ENCODE peak calls at places on chromosome 9, in six cellular contexts. K is astrocyte of the spinal cord; I is NCI-H1930; W is amniotic stem cell; L is activated naive CD4-positive, alpha-beta T cell; N is mammary epithelial cell. C is an unnamed sample.

GRCh38 chr9:34546102-34546833 is 23.5 kb upstream of the ENHO start:
- DNase-seq in K (no peak), I (no peak), W (no peak), L (no peak), N (no peak), C (no peak)

GRCh38 chr9:73073337-73074175 is 78.1 kb upstream of the ANXA1 start:
- DNase-seq in K (peak; percentile 16), I (no peak), W (no peak), L (no peak), N (no peak), C (no peak)

GRCh38 chr9:94472766-94473165 is 82.1 kb upstream of the PCAT7 start:
- DNase-seq in K (no peak), I (no peak), W (no peak), L (no peak), N (no peak), C (no peak)

GRCh38 chr9:134139081-134139480 is 3.2 kb downstream of the WDR5 start:
- DNase-seq in K (peak; percentile 38), I (no peak), W (no peak), L (no peak), N (no peak), C (no peak)

GRCh38 chr9:96246267-96246671 is 55.7 kb downstream of the HSD17B3 start:
- DNase-seq in K (no peak), I (no peak), W (no peak), L (no peak), N (no peak), C (no peak)

GRCh38 chr9:100600511-100601079 is 22.7 kb downstream of the CAVIN4 start:
- DNase-seq in K (no peak), I (no peak), W (no peak), L (no peak), N (no peak), C (no peak)

GRCh38 chr9:99966720-99967119 is 60.3 kb downstream of the STX17 start:
- DNase-seq in K (peak; percentile 35), I (no peak), W (no peak), L (no peak), N (peak; percentile 80), C (peak; percentile 95)

GRCh38 chr9:93669958-93670207 is 93.5 kb downstream of the PHF2 start:
- DNase-seq in K (no peak), I (no peak), W (no peak), L (no peak), N (no peak), C (no peak)

GRCh38 chr9:137485343-137486140 is 26.4 kb upstream of the NSMF start:
- DNase-seq in K (no peak), I (no peak), W (no peak), L (no peak), N (no peak), C (no peak)

GRCh38 chr9:35736201-35736633 is 3.8 kb downstream of the CREB3 start:
- DNase-seq in K (peak; percentile 83), I (peak; percentile 46), W (peak; percentile 56), L (no peak), N (peak; percentile 67), C (peak; percentile 94)

GRCh38 chr9:37916471-37917314 is 12.8 kb upstream of the SLC25A51 start:
- DNase-seq in K (no peak), I (no peak), W (no peak), L (no peak), N (no peak), C (no peak)